ENCODE peak calls at places on chromosomes 2 and 18, in eight cellular contexts. One of them, this sample, is unnamed.

GRCh38 chr2:99637157-99637697 is 147.4 kb upstream of the REV1 start:
- DNase-seq in astrocyte of the spinal cord: no peak
- DNase-seq in PC-9: no peak
- DNase-seq in epithelial cell of proximal tubule: no peak
- DNase-seq in IMR-90: no peak
- DNase-seq in K562: no peak
- DNase-seq in ovary: no peak
- DNase-seq in heart left ventricle: no peak
- DNase-seq in this sample: no peak

GRCh38 chr2:69017080-69017479 is 4.1 kb downstream of the ANTXR1 start:
- DNase-seq in IMR-90: peak
- DNase-seq in ovary: no peak
- DNase-seq in epithelial cell of proximal tubule: no peak
- DNase-seq in heart left ventricle: no peak
- DNase-seq in PC-9: no peak
- DNase-seq in astrocyte of the spinal cord: peak
- DNase-seq in K562: no peak
- DNase-seq in this sample: peak

GRCh38 chr2:231708773-231709635 is 679 bp downstream of the PTMA start:
- DNase-seq in epithelial cell of proximal tubule: no peak
- DNase-seq in K562: peak
- DNase-seq in heart left ventricle: peak
- DNase-seq in astrocyte of the spinal cord: peak
- DNase-seq in PC-9: no peak
- DNase-seq in IMR-90: peak
- DNase-seq in ovary: peak
- DNase-seq in this sample: peak

GRCh38 chr2:3189961-3190360 is 187.7 kb downstream of the EIPR1 start:
- DNase-seq in IMR-90: no peak
- DNase-seq in heart left ventricle: no peak
- DNase-seq in PC-9: no peak
- DNase-seq in epithelial cell of proximal tubule: no peak
- DNase-seq in astrocyte of the spinal cord: no peak
- DNase-seq in ovary: no peak
- DNase-seq in K562: no peak
- DNase-seq in this sample: no peak

GRCh38 chr18:10490401-10491289 is 35.2 kb upstream of the NAPG start:
- DNase-seq in K562: peak
- DNase-seq in IMR-90: no peak
- DNase-seq in epithelial cell of proximal tubule: no peak
- DNase-seq in PC-9: peak
- DNase-seq in ovary: no peak
- DNase-seq in astrocyte of the spinal cord: no peak
- DNase-seq in heart left ventricle: peak
- DNase-seq in this sample: no peak

GRCh38 chr18:79598046-79598884 is 81.3 kb upstream of the CTDP1 start:
- DNase-seq in astrocyte of the spinal cord: no peak
- DNase-seq in IMR-90: no peak
- DNase-seq in PC-9: no peak
- DNase-seq in epithelial cell of proximal tubule: no peak
- DNase-seq in K562: no peak
- DNase-seq in heart left ventricle: peak
- DNase-seq in ovary: no peak
- DNase-seq in this sample: no peak

GRCh38 chr2:3626817-3627499 is 31.0 kb upstream of the ALLC start:
- DNase-seq in PC-9: no peak
- DNase-seq in heart left ventricle: no peak
- DNase-seq in astrocyte of the spinal cord: no peak
- DNase-seq in IMR-90: no peak
- DNase-seq in epithelial cell of proximal tubule: no peak
- DNase-seq in K562: no peak
- DNase-seq in ovary: no peak
- DNase-seq in this sample: no peak

GRCh38 chr2:238915196-238915595 is 67.3 kb downstream of the TWIST2 start:
- DNase-seq in PC-9: no peak
- DNase-seq in heart left ventricle: no peak
- DNase-seq in IMR-90: no peak
- DNase-seq in epithelial cell of proximal tubule: no peak
- DNase-seq in K562: no peak
- DNase-seq in astrocyte of the spinal cord: no peak
- DNase-seq in ovary: no peak
- DNase-seq in this sample: no peak

GRCh38 chr18:55404811-55405654 is 183.0 kb downstream of the TCF4 start:
- DNase-seq in PC-9: no peak
- DNase-seq in K562: no peak
- DNase-seq in epithelial cell of proximal tubule: no peak
- DNase-seq in astrocyte of the spinal cord: no peak
- DNase-seq in heart left ventricle: no peak
- DNase-seq in IMR-90: no peak
- DNase-seq in ovary: no peak
- DNase-seq in this sample: peak

GRCh38 chr2:166302036-166302435 is 73.7 kb downstream of the SCN9A start:
- DNase-seq in K562: no peak
- DNase-seq in astrocyte of the spinal cord: no peak
- DNase-seq in ovary: no peak
- DNase-seq in IMR-90: no peak
- DNase-seq in heart left ventricle: no peak
- DNase-seq in epithelial cell of proximal tubule: no peak
- DNase-seq in PC-9: no peak
- DNase-seq in this sample: no peak

GRCh38 chr2:118440699-118441098 is 352.4 kb downstream of the INSIG2 start:
- DNase-seq in heart left ventricle: no peak
- DNase-seq in PC-9: no peak
- DNase-seq in K562: no peak
- DNase-seq in IMR-90: no peak
- DNase-seq in ovary: no peak
- DNase-seq in epithelial cell of proximal tubule: no peak
- DNase-seq in astrocyte of the spinal cord: no peak
- DNase-seq in this sample: no peak

GRCh38 chr2:101150306-101151140 is 659 bp downstream of the TBC1D8 start:
- DNase-seq in ovary: peak
- DNase-seq in K562: peak
- DNase-seq in heart left ventricle: peak
- DNase-seq in epithelial cell of proximal tubule: no peak
- DNase-seq in PC-9: peak
- DNase-seq in IMR-90: no peak
- DNase-seq in astrocyte of the spinal cord: no peak
- DNase-seq in this sample: no peak

GRCh38 chr2:239814136-239814916 is 210.8 kb downstream of the NDUFA10 start:
- DNase-seq in heart left ventricle: peak
- DNase-seq in ovary: no peak
- DNase-seq in PC-9: no peak
- DNase-seq in epithelial cell of proximal tubule: no peak
- DNase-seq in IMR-90: no peak
- DNase-seq in astrocyte of the spinal cord: no peak
- DNase-seq in K562: peak
- DNase-seq in this sample: no peak

DNA sequence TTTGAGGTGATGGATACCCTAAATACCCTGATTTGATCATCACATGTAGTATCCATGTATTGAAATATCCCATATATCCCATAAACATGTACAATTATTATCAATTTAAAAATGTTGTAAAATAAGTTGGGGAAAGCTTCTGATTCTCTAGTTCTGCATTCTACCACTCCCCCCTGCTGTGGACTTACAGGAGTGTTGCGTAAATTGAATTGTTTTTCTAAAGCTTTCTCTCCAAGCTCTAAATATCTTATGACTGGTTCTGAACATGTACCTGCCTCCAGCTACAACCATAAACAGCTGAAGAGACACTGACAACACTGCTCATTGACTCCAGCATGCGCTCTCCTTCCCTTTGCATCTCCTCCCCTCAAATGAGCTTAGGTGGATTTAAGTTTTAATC is 145.2 kb downstream of the MGAT5 start:
- DNase-seq in astrocyte of the spinal cord: peak
- DNase-seq in K562: no peak
- DNase-seq in heart left ventricle: no peak
- DNase-seq in epithelial cell of proximal tubule: no peak
- DNase-seq in ovary: no peak
- DNase-seq in IMR-90: no peak
- DNase-seq in PC-9: no peak
- DNase-seq in this sample: peak
- TF ChIP-seq CTCF in astrocyte of the spinal cord: no peak
- TF ChIP-seq CTCF in K562: no peak
- TF ChIP-seq CTCF in heart left ventricle: no peak
- TF ChIP-seq CTCF in epithelial cell of proximal tubule: no peak
- TF ChIP-seq CTCF in ovary: no peak
- TF ChIP-seq CTCF in IMR-90: no peak
- TF ChIP-seq CTCF in PC-9: no peak
- TF ChIP-seq CTCF in this sample: peak

GRCh38 chr2:199929257-199929656 is 18.2 kb downstream of the C2orf69 start:
- DNase-seq in PC-9: no peak
- DNase-seq in K562: no peak
- DNase-seq in ovary: no peak
- DNase-seq in astrocyte of the spinal cord: no peak
- DNase-seq in IMR-90: no peak
- DNase-seq in epithelial cell of proximal tubule: no peak
- DNase-seq in heart left ventricle: no peak
- DNase-seq in this sample: no peak

GRCh38 chr2:199923924-199924323 is 12.8 kb downstream of the C2orf69 start:
- DNase-seq in astrocyte of the spinal cord: no peak
- DNase-seq in K562: no peak
- DNase-seq in PC-9: no peak
- DNase-seq in ovary: no peak
- DNase-seq in IMR-90: no peak
- DNase-seq in epithelial cell of proximal tubule: no peak
- DNase-seq in heart left ventricle: no peak
- DNase-seq in this sample: no peak

GRCh38 chr2:199928626-199929025 is 17.5 kb downstream of the C2orf69 start:
- DNase-seq in K562: no peak
- DNase-seq in epithelial cell of proximal tubule: no peak
- DNase-seq in heart left ventricle: no peak
- DNase-seq in ovary: no peak
- DNase-seq in PC-9: no peak
- DNase-seq in astrocyte of the spinal cord: no peak
- DNase-seq in IMR-90: no peak
- DNase-seq in this sample: peak

GRCh38 chr2:199932312-199932855 is 21.3 kb downstream of the C2orf69 start:
- DNase-seq in PC-9: no peak
- DNase-seq in heart left ventricle: no peak
- DNase-seq in epithelial cell of proximal tubule: no peak
- DNase-seq in astrocyte of the spinal cord: peak
- DNase-seq in K562: no peak
- DNase-seq in ovary: no peak
- DNase-seq in IMR-90: no peak
- DNase-seq in this sample: peak

GRCh38 chr2:199928226-199928625 is 17.1 kb downstream of the C2orf69 start:
- DNase-seq in ovary: no peak
- DNase-seq in PC-9: no peak
- DNase-seq in astrocyte of the spinal cord: no peak
- DNase-seq in K562: no peak
- DNase-seq in heart left ventricle: no peak
- DNase-seq in IMR-90: no peak
- DNase-seq in epithelial cell of proximal tubule: no peak
- DNase-seq in this sample: no peak
- H3K4me3 ChIP-seq in ovary: no peak
- H3K4me3 ChIP-seq in PC-9: no peak
- H3K4me3 ChIP-seq in astrocyte of the spinal cord: no peak
- H3K4me3 ChIP-seq in K562: no peak
- H3K4me3 ChIP-seq in heart left ventricle: no peak
- H3K4me3 ChIP-seq in IMR-90: no peak
- H3K4me3 ChIP-seq in epithelial cell of proximal tubule: no peak
- H3K4me3 ChIP-seq in this sample: no peak

DNA sequence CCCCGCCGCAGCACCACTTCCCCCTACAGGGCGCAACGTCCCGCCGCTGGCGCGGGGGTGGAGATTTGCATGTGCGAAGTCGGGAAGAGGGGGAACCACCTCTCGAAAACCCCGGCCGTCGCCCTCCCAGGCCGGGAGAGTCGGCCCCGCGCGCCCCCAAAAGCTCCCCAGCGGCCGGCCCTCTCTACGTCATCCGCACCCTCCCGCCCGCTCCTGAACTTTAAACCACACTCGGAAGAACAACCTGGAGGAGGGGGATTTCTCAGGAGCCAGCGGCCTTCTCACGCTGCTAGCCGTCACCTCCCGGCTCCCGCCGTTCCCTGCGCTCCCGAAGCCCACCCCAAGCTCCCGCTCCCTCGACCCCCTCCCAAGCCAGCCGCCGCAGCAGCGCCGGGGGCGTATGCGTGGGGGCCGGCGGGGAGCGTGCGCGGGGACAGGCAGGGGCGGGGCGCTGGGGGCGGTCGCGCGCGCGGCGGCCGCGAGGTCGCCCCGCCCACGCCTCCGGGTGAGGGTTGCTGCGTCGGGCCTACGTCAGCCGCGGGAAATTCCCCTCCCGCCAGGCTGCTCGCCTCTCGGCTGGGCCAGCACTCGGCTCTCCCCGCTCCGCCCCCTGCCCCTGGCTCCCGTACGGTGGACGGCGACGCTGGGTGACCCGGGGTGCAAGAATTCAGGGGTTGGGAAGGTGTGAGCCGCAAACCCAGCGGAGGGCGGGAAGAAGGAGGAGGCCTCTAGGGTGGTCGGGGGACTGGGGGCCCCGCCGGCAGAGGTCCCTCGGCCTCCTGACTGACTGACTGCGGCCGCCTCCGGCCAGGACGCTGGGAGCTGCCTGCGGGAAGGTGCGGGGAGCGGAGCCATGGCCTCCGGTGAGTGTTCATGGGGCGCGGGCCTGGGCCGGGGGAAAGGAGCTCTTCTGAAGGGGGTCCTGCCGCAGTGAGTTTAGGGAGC is at the start of gene REL:
- DNase-seq in heart left ventricle: peak
- DNase-seq in epithelial cell of proximal tubule: no peak
- DNase-seq in IMR-90: peak
- DNase-seq in PC-9: peak
- DNase-seq in ovary: peak
- DNase-seq in K562: peak
- DNase-seq in astrocyte of the spinal cord: peak
- DNase-seq in this sample: peak
- TF ChIP-seq CTCF in heart left ventricle: no peak
- TF ChIP-seq CTCF in epithelial cell of proximal tubule: peak
- TF ChIP-seq CTCF in IMR-90: peak
- TF ChIP-seq CTCF in PC-9: no peak
- TF ChIP-seq CTCF in ovary: peak
- TF ChIP-seq CTCF in K562: no peak
- TF ChIP-seq CTCF in astrocyte of the spinal cord: peak
- TF ChIP-seq CTCF in this sample: peak

GRCh38 chr2:180992994-180993393 is 12.6 kb downstream of the UBE2E3 start:
- DNase-seq in epithelial cell of proximal tubule: no peak
- DNase-seq in PC-9: no peak
- DNase-seq in ovary: no peak
- DNase-seq in IMR-90: no peak
- DNase-seq in K562: no peak
- DNase-seq in astrocyte of the spinal cord: no peak
- DNase-seq in heart left ventricle: no peak
- DNase-seq in this sample: no peak

GRCh38 chr2:180990337-180990736 is 9.9 kb downstream of the UBE2E3 start:
- DNase-seq in K562: no peak
- DNase-seq in epithelial cell of proximal tubule: no peak
- DNase-seq in astrocyte of the spinal cord: no peak
- DNase-seq in ovary: no peak
- DNase-seq in heart left ventricle: no peak
- DNase-seq in IMR-90: no peak
- DNase-seq in PC-9: no peak
- DNase-seq in this sample: no peak

GRCh38 chr2:180991820-180992219 is 11.4 kb downstream of the UBE2E3 start:
- DNase-seq in astrocyte of the spinal cord: no peak
- DNase-seq in PC-9: no peak
- DNase-seq in IMR-90: no peak
- DNase-seq in K562: no peak
- DNase-seq in ovary: no peak
- DNase-seq in epithelial cell of proximal tubule: no peak
- DNase-seq in heart left ventricle: no peak
- DNase-seq in this sample: no peak

GRCh38 chr2:180990794-180991193 is 10.4 kb downstream of the UBE2E3 start:
- DNase-seq in K562: no peak
- DNase-seq in heart left ventricle: no peak
- DNase-seq in astrocyte of the spinal cord: no peak
- DNase-seq in IMR-90: no peak
- DNase-seq in ovary: no peak
- DNase-seq in epithelial cell of proximal tubule: no peak
- DNase-seq in PC-9: no peak
- DNase-seq in this sample: no peak

GRCh38 chr2:180991361-180991760 is 11.0 kb downstream of the UBE2E3 start:
- DNase-seq in astrocyte of the spinal cord: no peak
- DNase-seq in epithelial cell of proximal tubule: no peak
- DNase-seq in heart left ventricle: no peak
- DNase-seq in ovary: no peak
- DNase-seq in PC-9: no peak
- DNase-seq in IMR-90: no peak
- DNase-seq in K562: no peak
- DNase-seq in this sample: no peak
- H3K4me3 ChIP-seq in astrocyte of the spinal cord: no peak
- H3K4me3 ChIP-seq in epithelial cell of proximal tubule: no peak
- H3K4me3 ChIP-seq in heart left ventricle: no peak
- H3K4me3 ChIP-seq in ovary: no peak
- H3K4me3 ChIP-seq in PC-9: no peak
- H3K4me3 ChIP-seq in IMR-90: no peak
- H3K4me3 ChIP-seq in K562: no peak
- H3K4me3 ChIP-seq in this sample: no peak

This sample was measured in choroid plexus epithelial cell.